ENCODE peak calls at places on chromosomes 4 and X, in nine cellular contexts. N, V, O, S, F, T, I, E and Z are unnamed samples. For H3K9me3 and H3K27me3, the result is how much of the 10 kb centered on the place peaks cover.

GRCh38 chr4:93334003-93334402 is 494.6 kb upstream of the ATOH1 start:
- DNase-seq in N (no peak), V (no peak), O (no peak), S (no peak), F (no peak), T (no peak), I (no peak), E (no peak), Z (no peak)

GRCh38 chrX:3176439-3176820 is 135.2 kb downstream of the ARSF start:
- DNase-seq in N (no peak), V (no peak), O (no peak), S (no peak), F (no peak), T (no peak), I (no peak), E (peak), Z (no peak)

GRCh38 chr4:110128092-110128989 is 70.1 kb downstream of the ELOVL6 start:
- DNase-seq in N (no peak), V (no peak), O (no peak), S (no peak), F (no peak), T (no peak), I (no peak), E (no peak), Z (no peak)

GRCh38 chr4:53476232-53477037 is 99.0 kb downstream of the FIP1L1 start:
- DNase-seq in N (no peak), V (no peak), O (no peak), S (no peak), F (no peak), T (no peak), I (no peak), E (peak), Z (no peak)

GRCh38 chr4:154511990-154512389 is 20.4 kb upstream of the DCHS2 start:
- DNase-seq in N (no peak), V (no peak), O (no peak), S (no peak), F (no peak), T (no peak), I (no peak), E (no peak), Z (no peak)

GRCh38 chr4:27807207-27807606 is 946.6 kb downstream of the STIM2 start:
- DNase-seq in N (no peak), V (no peak), O (no peak), S (no peak), F (no peak), T (no peak), I (no peak), E (no peak), Z (no peak)

GRCh38 chrX:75106772-75107171 is 49.3 kb downstream of the ABCB7 start:
- DNase-seq in N (no peak), V (no peak), O (no peak), S (no peak), F (no peak), T (no peak), I (no peak), E (no peak), Z (no peak)

GRCh38 chr4:182914357-182914756 is 2.8 kb downstream of the DCTD start:
- DNase-seq in N (no peak), V (no peak), O (no peak), S (no peak), F (no peak), T (no peak), I (no peak), E (no peak), Z (no peak)

DNA sequence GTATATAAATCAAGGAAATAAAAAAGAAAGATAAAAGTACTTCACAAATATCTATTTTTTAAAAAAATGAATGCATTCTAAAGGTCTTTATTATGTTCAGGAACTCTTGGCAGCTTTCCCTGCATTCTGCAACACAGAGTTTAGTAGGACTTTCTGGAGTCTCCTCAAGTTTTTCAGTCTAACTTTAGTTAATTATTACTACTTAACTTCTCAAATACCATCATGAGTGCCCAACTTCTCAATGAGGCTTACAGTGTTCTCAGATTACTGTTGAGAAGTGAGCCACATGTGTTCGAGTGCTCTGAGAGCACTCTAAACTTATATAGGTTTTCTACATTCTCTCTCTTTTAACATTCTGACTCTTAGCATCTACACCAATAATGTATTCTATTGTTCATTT is 1852.9 kb upstream of the PCDH10 start:
- DNase-seq in N (no peak), V (no peak), O (no peak), S (no peak), F (no peak), T (no peak), I (no peak), E (no peak), Z (no peak)
- H3K27ac ChIP-seq in N (no peak), V (no peak), O (no peak), S (no peak), F (no peak), T (no peak), I (no peak), E (no peak), Z (no peak)

GRCh38 chr4:41744572-41745291 is 3.8 kb downstream of the PHOX2B start:
- DNase-seq in N (no peak), V (no peak), O (no peak), S (no peak), F (peak), T (no peak), I (peak), E (no peak), Z (no peak)
- H3K9me3 ChIP-seq in N (under half), V (under half), O (under half), S (under half), F (under half), T (under half), I (under half), E (under half), Z (under half)

GRCh38 chr4:94757192-94758140 is at the start of gene BMPR1B:
- DNase-seq in N (no peak), V (peak), O (no peak), S (no peak), F (peak), T (no peak), I (peak), E (peak), Z (peak)
- H3K27me3 ChIP-seq in N (half or more), V (under half), O (under half), S (under half), F (under half), T (under half), I (under half), E (under half), Z (under half)

GRCh38 chr4:101221294-101221693 is 126.0 kb downstream of the PPP3CA start:
- DNase-seq in N (no peak), V (no peak), O (no peak), S (no peak), F (no peak), T (no peak), I (no peak), E (no peak), Z (no peak)
- H3K27ac ChIP-seq in N (no peak), V (no peak), O (no peak), S (no peak), F (no peak), T (no peak), I (no peak), E (no peak), Z (no peak)

GRCh38 chr4:19583827-19584569 is 667.7 kb upstream of the SLIT2 start:
- DNase-seq in N (no peak), V (no peak), O (no peak), S (no peak), F (no peak), T (no peak), I (no peak), E (peak), Z (no peak)
- H3K9me3 ChIP-seq in N (under half), V (under half), O (under half), S (under half), F (under half), T (under half), I (under half), E (under half), Z (under half)

DNA sequence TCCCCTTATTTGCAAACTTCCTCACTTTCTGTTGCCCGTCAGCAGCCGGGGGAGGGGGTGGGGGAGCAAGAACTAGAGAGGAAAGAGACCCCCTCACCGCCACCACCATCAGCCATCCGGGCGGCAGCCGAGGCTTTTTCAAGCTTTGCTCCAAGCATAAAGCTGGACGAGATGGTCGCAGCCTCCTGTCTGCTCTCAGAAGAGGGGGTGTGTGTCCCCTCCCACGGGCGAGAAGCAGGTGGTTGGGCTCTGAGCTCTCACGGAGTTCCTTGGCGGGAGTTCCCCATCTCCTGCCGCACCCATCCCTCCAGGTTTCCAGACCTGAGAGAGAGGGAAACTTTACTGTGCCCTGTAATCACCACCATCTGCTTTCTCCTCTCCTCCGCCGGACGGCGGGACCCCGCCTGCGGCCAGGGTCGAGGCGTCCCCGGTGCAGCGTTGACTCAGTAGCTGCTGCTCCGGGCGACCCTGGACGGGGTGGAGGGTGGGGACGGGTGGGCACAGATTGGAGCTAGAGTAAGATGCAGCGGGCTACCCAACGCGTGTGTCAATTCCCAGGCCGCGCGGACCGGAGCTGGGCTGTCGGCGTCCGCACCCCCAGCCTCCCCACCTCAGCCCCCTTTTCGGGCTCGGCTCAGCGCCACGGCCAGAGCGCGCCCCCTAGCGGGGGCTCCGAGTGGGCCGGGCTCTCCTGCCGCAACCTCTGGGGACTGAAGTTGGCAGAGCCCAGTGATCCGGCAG is 4.8 kb upstream of the ARX start:
- DNase-seq in N (no peak), V (peak), O (no peak), S (no peak), F (peak), T (no peak), I (no peak), E (no peak), Z (peak)
- H3K27me3 ChIP-seq in N (half or more), V (under half), O (under half), S (under half), F (under half), T (half or more), I (half or more), E (half or more), Z (under half)